ENCODE peak calls at places on chromosomes 13 and 19, in five cellular contexts. J is Calu3, U is kidney, K is BJ, F is cardiac fibroblast. P is an unnamed sample.

GRCh38 chr13:80339578-80339840 is 1.4 kb downstream of the SPRY2 start:
- DNase-seq in U (no peak), F (no peak), K (no peak), J (no peak), P (no peak)

GRCh38 chr19:55209430-55210119 is at the start of gene PTPRH:
- DNase-seq in J (peak; percentile 80), F (no peak), U (peak; percentile 70), K (no peak), P (peak; percentile 11)

GRCh38 chr19:54444737-54445136 is 4.3 kb upstream of the LENG8 start:
- DNase-seq in F (no peak), J (no peak), U (no peak), K (no peak), P (no peak)

GRCh38 chr13:99898421-99898820 is 73.1 kb downstream of the ZIC5 start:
- DNase-seq in K (no peak), F (no peak), U (no peak), J (no peak), P (no peak)

GRCh38 chr19:44847144-44848035 is 1.3 kb downstream of the NECTIN2 start:
- DNase-seq in U (peak; percentile 93), K (no peak), F (peak; percentile 61), J (peak; percentile 90), P (peak; percentile 44)

GRCh38 chr19:13143135-13143534 is 7.0 kb downstream of the STX10 start:
- DNase-seq in J (peak; percentile 55), K (peak; percentile 68), F (peak; percentile 77), U (no peak), P (peak; percentile 83)

GRCh38 chr13:108895220-108895704 is 265.9 kb downstream of the MYO16 start:
- DNase-seq in J (peak; percentile 12), U (no peak), K (no peak), F (peak; percentile 52), P (peak; percentile 61)

GRCh38 chr19:2475702-2476450 is at the start of gene GADD45B:
- DNase-seq in K (peak; percentile 85), U (peak; percentile 99), J (peak; percentile 95), F (peak; percentile 99), P (peak; percentile 98)

GRCh38 chr19:32624410-32624809 is 43.4 kb downstream of the PDCD5 start:
- DNase-seq in F (peak; percentile 43), K (no peak), J (no peak), U (no peak), P (no peak)

GRCh38 chr19:56089344-56089743 is 31.8 kb downstream of the ZNF787 start:
- DNase-seq in J (no peak), F (no peak), K (no peak), U (no peak), P (no peak)

GRCh38 chr13:32164622-32165268 is 133.2 kb downstream of the FRY start:
- DNase-seq in F (peak; percentile 78), J (peak; percentile 42), U (no peak), K (no peak), P (peak; percentile 56)

GRCh38 chr13:95898256-95898655 is 154.9 kb downstream of the UGGT2 start:
- DNase-seq in J (no peak), K (no peak), F (no peak), U (no peak), P (no peak)

GRCh38 chr19:46660601-46661019 is 372 bp downstream of the DACT3 start:
- DNase-seq in U (no peak), K (no peak), J (no peak), F (no peak), P (no peak)

GRCh38 chr19:14366529-14366928 is 14.7 kb upstream of the ADGRE5 start:
- DNase-seq in F (peak; percentile 86), K (no peak), J (peak; percentile 84), U (peak; percentile 82), P (peak; percentile 50)

GRCh38 chr19:582497-583197 is 7.0 kb upstream of the HCN2 start:
- DNase-seq in J (no peak), F (peak; percentile 53), U (peak; percentile 69), K (no peak), P (peak; percentile 68)

GRCh38 chr19:6890938-6891337 is 3.6 kb downstream of the ADGRE1 start:
- DNase-seq in J (no peak), K (no peak), U (no peak), F (no peak), P (no peak)

GRCh38 chr19:11382898-11383705 is 1.0 kb downstream of the EPOR start:
- DNase-seq in U (peak; percentile 89), J (peak; percentile 73), K (no peak), F (peak; percentile 41), P (peak; percentile 15)

GRCh38 chr19:41575998-41576397 is at the start of gene CEACAM21:
- DNase-seq in F (no peak), J (peak; percentile 35), U (no peak), K (no peak), P (no peak)

GRCh38 chr13:79445968-79446645 is 34.8 kb upstream of the NDFIP2 start:
- DNase-seq in J (no peak), U (no peak), F (no peak), K (no peak), P (no peak)

GRCh38 chr13:22812793-22813192 is 368.0 kb upstream of the SGCG start:
- DNase-seq in J (no peak), U (no peak), F (peak; percentile 15), K (no peak), P (no peak)

GRCh38 chr13:36293497-36293896 is 4.1 kb downstream of the CCDC169 start:
- DNase-seq in U (no peak), K (no peak), F (no peak), J (no peak), P (no peak)

GRCh38 chr19:1410136-1410786 is 2.9 kb downstream of the DAZAP1 start:
- DNase-seq in J (no peak), F (peak; percentile 35), K (no peak), U (peak; percentile 61), P (no peak)

GRCh38 chr19:13483215-13483614 is 23.1 kb downstream of the CACNA1A start:
- DNase-seq in F (no peak), U (no peak), J (no peak), K (no peak), P (no peak)

GRCh38 chr13:96053003-96053703 is at the start of gene UGGT2:
- DNase-seq in J (peak; percentile 80), U (peak; percentile 98), K (peak; percentile 73), F (peak; percentile 97), P (peak; percentile 93)

GRCh38 chr19:6260912-6261636 is 18.7 kb downstream of the MLLT1 start:
- DNase-seq in J (peak; percentile 23), F (no peak), U (no peak), K (no peak), P (no peak)

GRCh38 chr13:75296651-75297050 is 185.3 kb downstream of the TBC1D4 start:
- DNase-seq in U (no peak), F (no peak), J (no peak), K (no peak), P (no peak)

GRCh38 chr13:99136427-99136954 is 64.2 kb upstream of the UBAC2 start:
- DNase-seq in J (no peak), K (no peak), F (no peak), U (no peak), P (no peak)

GRCh38 chr13:57631607-57632275 is at the start of gene PCDH17:
- DNase-seq in F (peak; percentile 35), U (no peak), J (no peak), K (no peak), P (no peak)

GRCh38 chr13:57634829-57635165 is 3.3 kb downstream of the PCDH17 start:
- DNase-seq in F (no peak), J (no peak), K (no peak), U (peak; percentile 75), P (no peak)

GRCh38 chr13:57632276-57633140 is 964 bp downstream of the PCDH17 start:
- DNase-seq in F (peak; percentile 1), K (no peak), J (no peak), U (no peak), P (no peak)

GRCh38 chr13:57633950-57634828 is 2.6 kb downstream of the PCDH17 start:
- DNase-seq in K (no peak), J (no peak), U (peak; percentile 77), F (no peak), P (no peak)

DNA sequence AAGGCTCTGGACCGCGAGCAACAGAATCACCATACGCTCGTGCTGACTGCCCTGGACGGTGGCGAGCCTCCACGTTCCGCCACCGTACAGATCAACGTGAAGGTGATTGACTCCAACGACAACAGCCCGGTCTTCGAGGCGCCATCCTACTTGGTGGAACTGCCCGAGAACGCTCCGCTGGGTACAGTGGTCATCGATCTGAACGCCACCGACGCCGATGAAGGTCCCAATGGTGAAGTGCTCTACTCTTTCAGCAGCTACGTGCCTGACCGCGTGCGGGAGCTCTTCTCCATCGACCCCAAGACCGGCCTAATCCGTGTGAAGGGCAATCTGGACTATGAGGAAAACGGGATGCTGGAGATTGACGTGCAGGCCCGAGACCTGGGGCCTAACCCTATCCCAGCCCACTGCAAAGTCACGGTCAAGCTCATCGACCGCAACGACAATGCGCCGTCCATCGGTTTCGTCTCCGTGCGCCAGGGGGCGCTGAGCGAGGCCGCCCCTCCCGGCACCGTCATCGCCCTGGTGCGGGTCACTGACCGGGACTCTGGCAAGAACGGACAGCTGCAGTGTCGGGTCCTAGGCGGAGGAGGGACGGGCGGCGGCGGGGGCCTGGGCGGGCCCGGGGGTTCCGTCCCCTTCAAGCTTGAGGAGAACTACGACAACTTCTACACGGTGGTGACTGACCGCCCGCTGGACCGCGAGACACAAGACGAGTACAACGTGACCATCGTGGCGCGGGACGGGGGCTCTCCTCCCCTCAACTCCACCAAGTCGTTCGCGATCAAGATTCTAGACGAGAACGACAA is 1.8 kb downstream of the PCDH17 start:
- DNase-seq in F (no peak), U (peak; percentile 73), K (no peak), J (no peak), P (no peak)
- TF ChIP-seq CTCF in F (peak; percentile 41), U (peak; percentile 43), K (peak; percentile 2), J (no peak), P (peak; percentile 16)

GRCh38 chr19:19663292-19664120 is at the start of gene ATP13A1:
- DNase-seq in U (peak; percentile 100), F (peak; percentile 99), J (peak; percentile 86), K (peak; percentile 88), P (peak; percentile 96)
- TF ChIP-seq CTCF in U (no peak), F (no peak), J (no peak), K (peak; percentile 23), P (peak; percentile 58)

GRCh38 chr13:103195762-103196161 is 129.5 kb upstream of the SLC10A2 start:
- DNase-seq in F (no peak), J (no peak), U (no peak), K (no peak), P (no peak)
- TF ChIP-seq CTCF in F (no peak), J (no peak), U (no peak), K (no peak), P (no peak)

DNA sequence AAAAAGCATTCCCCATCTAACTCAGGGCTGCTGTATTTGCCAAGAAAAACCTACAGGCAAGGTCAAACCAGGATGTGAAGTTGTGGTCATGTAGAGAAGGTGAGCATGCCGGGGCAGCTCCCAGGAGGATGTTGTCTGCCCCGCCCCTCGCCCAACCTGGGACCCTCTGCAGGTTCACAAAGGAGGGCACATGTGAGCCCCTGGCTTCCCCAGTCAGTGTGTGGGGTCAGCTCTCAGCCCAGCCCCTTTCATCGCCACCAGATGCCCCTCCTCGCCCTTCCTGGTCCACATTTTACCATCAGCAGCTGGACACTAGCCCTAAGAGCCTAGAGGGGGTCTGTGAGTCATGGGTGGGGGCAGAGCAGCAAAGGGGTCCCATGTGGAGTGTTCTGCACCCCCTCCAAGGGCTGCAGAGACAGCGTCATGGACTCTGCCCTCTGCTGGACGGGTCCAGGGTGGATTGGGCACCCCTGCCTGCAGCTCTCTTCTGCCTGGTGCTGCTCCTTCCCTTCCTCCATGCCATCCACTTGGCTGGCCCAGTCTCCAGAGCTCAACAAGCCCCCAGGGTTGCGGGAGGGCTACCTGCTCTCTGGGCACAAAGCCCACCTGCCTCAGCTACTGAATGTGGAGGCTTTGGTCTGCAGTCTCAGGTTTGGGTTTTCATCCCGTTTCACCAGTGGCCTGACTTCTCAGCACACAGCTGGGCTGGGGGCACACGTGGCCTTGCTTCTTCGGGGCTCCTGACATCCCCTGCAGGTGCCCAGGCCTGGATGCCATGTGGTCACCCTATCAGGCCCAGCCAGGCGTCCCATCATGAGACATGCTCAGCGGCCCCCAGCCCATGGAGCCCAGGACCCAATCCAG is 3.7 kb downstream of the PLEKHF1 start:
- DNase-seq in K (no peak), J (no peak), F (no peak), U (no peak), P (no peak)
- TF ChIP-seq CTCF in K (peak; percentile 24), J (no peak), F (peak; percentile 12), U (no peak), P (peak; percentile 66)